ENCODE peak calls at places on chromosomes 2 and 18, in four cellular contexts. Y is spleen, M is vagina, O is adrenal gland. F is an unnamed sample.

GRCh38 chr18:43279015-43279758 is 1.9 kb upstream of the SYT4 start:
- DNase-seq in Y (no peak), M (no peak), O (no peak), F (no peak)

GRCh38 chr2:117956036-117956791 is 57.7 kb downstream of the CCDC93 start:
- DNase-seq in Y (no peak), M (no peak), O (no peak), F (no peak)

GRCh38 chr2:163281717-163282116 is 443.1 kb upstream of the KCNH7 start:
- DNase-seq in Y (no peak), M (no peak), O (no peak), F (no peak)

GRCh38 chr18:24987271-24987932 is 364.6 kb downstream of the ZNF521 start:
- DNase-seq in Y (no peak), M (no peak), O (no peak), F (no peak)

GRCh38 chr2:128395640-128396499 is 77.2 kb upstream of the HS6ST1 start:
- DNase-seq in Y (peak), M (no peak), O (no peak), F (no peak)

GRCh38 chr18:58896268-58896667 is 31.6 kb downstream of the ZNF532 start:
- DNase-seq in Y (no peak), M (no peak), O (no peak), F (no peak)

GRCh38 chr2:37802106-37802791 is 122.8 kb upstream of the RMDN2 start:
- DNase-seq in Y (no peak), M (no peak), O (no peak), F (no peak)

GRCh38 chr2:101560780-101561315 is 85.9 kb upstream of the RFX8 start:
- DNase-seq in Y (no peak), M (no peak), O (no peak), F (no peak)

GRCh38 chr18:63646916-63647315 is 2.9 kb upstream of the SERPINB4 start:
- DNase-seq in Y (no peak), M (no peak), O (no peak), F (no peak)

GRCh38 chr2:209566250-209566649 is 142.4 kb downstream of the MAP2 start:
- DNase-seq in Y (no peak), M (no peak), O (no peak), F (no peak)

GRCh38 chr2:205546417-205546816 is 135.9 kb upstream of the NRP2 start:
- DNase-seq in Y (no peak), M (no peak), O (no peak), F (no peak)

GRCh38 chr18:8403713-8404112 is 205.5 kb upstream of the RAB12 start:
- DNase-seq in Y (no peak), M (no peak), O (no peak), F (no peak)

GRCh38 chr2:118474151-118474561 is 373.3 kb downstream of the EN1 start:
- DNase-seq in Y (no peak), M (no peak), O (no peak), F (no peak)

GRCh38 chr18:11570770-11571169 is 38.6 kb upstream of the SLC35G4 start:
- DNase-seq in Y (no peak), M (no peak), O (no peak), F (no peak)

GRCh38 chr2:241312082-241312481 is 3.4 kb downstream of the HDLBP start:
- DNase-seq in Y (no peak), M (no peak), O (no peak), F (no peak)

GRCh38 chr18:36420826-36421225 is 123.3 kb downstream of the FHOD3 start:
- DNase-seq in Y (no peak), M (no peak), O (no peak), F (no peak)
- H3K27ac ChIP-seq in Y (no peak), M (no peak), O (no peak), F (no peak)

GRCh38 chr2:201129044-201129505 is 13.1 kb downstream of the CFLAR start:
- DNase-seq in Y (no peak), M (no peak), O (no peak), F (no peak)
- TF ChIP-seq POLR2A in Y (no peak), M (no peak), O (no peak), F (no peak)

DNA sequence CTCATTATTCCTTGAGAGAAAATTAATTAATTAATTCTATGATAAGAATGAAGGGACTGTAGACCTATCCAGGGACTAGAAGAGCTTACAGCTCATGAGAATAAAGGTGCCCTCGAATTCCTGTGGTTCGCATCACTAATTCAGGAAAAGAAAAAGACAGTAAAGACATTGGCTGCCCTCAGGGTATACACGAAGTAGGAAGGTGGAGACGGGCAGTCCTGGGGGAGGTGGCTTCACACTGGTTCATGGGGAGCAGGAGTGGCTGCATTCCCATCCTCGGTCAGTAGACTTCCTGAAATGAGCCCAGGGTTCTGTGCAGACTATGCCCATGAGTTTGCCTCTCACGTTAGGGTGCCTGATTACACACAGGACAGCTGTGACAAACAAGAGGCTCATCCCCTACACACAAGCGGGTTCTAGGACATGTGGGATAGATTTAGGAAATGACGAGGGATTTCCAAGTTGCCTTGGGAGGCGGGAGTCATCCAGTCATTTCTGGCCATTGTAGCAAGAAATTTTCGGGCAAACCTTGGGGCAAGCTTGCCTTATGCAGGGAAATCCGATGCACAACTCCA is 282.2 kb downstream of the CYP26B1 start:
- DNase-seq in Y (no peak), M (no peak), O (no peak), F (no peak)
- H3K4me3 ChIP-seq in Y (no peak), M (no peak), O (no peak), F (no peak)

GRCh38 chr18:21857871-21858270 is 117.3 kb downstream of the MIB1 start:
- DNase-seq in Y (no peak), M (no peak), O (no peak), F (no peak)
- H3K27ac ChIP-seq in Y (no peak), M (no peak), O (no peak), F (no peak)

GRCh38 chr18:77146249-77147080 is 13.9 kb upstream of the MBP start:
- DNase-seq in Y (no peak), M (peak), O (no peak), F (no peak)

GRCh38 chr18:77143196-77143595 is 10.6 kb upstream of the MBP start:
- DNase-seq in Y (no peak), M (no peak), O (no peak), F (no peak)

GRCh38 chr18:77147418-77147852 is 14.9 kb upstream of the MBP start:
- DNase-seq in Y (no peak), M (no peak), O (no peak), F (no peak)

GRCh38 chr18:77144451-77145118 is 12.0 kb upstream of the MBP start:
- DNase-seq in Y (no peak), M (no peak), O (no peak), F (no peak)

DNA sequence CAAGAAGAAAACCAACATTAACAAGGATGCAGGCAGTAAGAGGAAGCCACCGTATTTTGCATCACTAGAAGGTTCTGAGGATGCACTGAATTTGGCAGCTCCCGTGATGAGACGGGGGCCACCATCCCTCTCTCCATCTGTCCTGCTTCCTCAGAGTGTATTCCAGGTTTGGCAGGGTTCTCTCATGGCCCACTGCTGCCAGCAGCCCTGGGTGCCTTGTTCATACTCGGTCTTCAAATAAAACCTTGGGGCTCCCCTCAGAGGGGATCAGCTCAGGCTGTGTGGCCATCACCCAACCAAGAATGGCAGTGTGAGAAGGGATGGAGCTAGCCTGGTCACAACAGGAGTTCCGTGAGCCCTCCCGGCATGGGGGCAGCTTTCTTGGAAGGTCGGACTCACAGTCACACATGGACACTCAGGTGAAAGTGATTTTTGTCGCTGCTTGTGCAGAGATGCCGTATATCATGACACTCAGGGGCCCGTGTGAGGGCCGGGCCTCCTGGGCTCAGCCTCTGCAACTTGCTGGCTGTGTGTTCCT is 12.8 kb upstream of the MBP start:
- DNase-seq in Y (peak), M (no peak), O (no peak), F (no peak)
- TF ChIP-seq POLR2A in Y (no peak), M (no peak), O (no peak), F (no peak)

F was measured in right lobe of liver.